ENCODE peak calls at places on chromosomes 16 and 17, in nine cellular contexts. F is activated T-cell treated with anti-CD3 and anti-CD28 coated beads for 1 hour, A is GOT3, W is ovary, M is uterus, Y is caudate nucleus, C is transverse colon, P is WTC11, R is heart left ventricle. N is an unnamed sample.

GRCh38 chr17:80892900-80893603 is 98.6 kb upstream of the CHMP6 start:
- DNase-seq in W (no peak), F (no peak), C (no peak), Y (no peak), A (no peak), R (no peak), M (no peak), P (no peak), N (no peak)

GRCh38 chr17:43043306-43043705 is 18.3 kb downstream of the RND2 start:
- DNase-seq in P (no peak), R (no peak), F (no peak), C (no peak), A (no peak), M (no peak), Y (no peak), W (no peak), N (no peak)

GRCh38 chr16:49745434-49745833 is 110.5 kb downstream of the ZNF423 start:
- DNase-seq in P (no peak), W (no peak), M (no peak), C (no peak), A (no peak), F (no peak), Y (no peak), R (no peak), N (no peak)

GRCh38 chr16:75341934-75342811 is 90.7 kb upstream of the BCAR1 start:
- DNase-seq in A (no peak), Y (no peak), M (peak; percentile 52), R (no peak), C (peak; percentile 13), W (no peak), P (no peak), F (no peak), N (no peak)

GRCh38 chr16:4358831-4359561 is 7.9 kb upstream of the PAM16 start:
- DNase-seq in W (peak; percentile 83), Y (no peak), F (peak; percentile 70), M (peak; percentile 71), A (no peak), C (peak; percentile 59), R (no peak), P (peak; percentile 94), N (peak; percentile 65)

GRCh38 chr17:7720125-7720524 is 2.6 kb downstream of the DNAH2 start:
- DNase-seq in C (no peak), M (no peak), P (no peak), Y (no peak), W (no peak), R (no peak), F (no peak), A (no peak), N (no peak)

GRCh38 chr16:81703177-81704155 is 75.6 kb upstream of the PLCG2 start:
- DNase-seq in Y (peak; percentile 53), F (no peak), W (peak; percentile 72), R (no peak), A (no peak), M (no peak), P (no peak), C (no peak), N (no peak)

GRCh38 chr17:9228408-9229159 is 207.3 kb downstream of the NTN1 start:
- DNase-seq in R (no peak), W (no peak), M (peak; percentile 88), C (no peak), P (no peak), Y (no peak), F (no peak), A (no peak), N (no peak)

GRCh38 chr16:68091604-68092261 is 6.6 kb downstream of the NFATC3 start:
- DNase-seq in P (no peak), M (no peak), F (no peak), R (no peak), C (no peak), W (no peak), A (no peak), Y (no peak), N (no peak)

GRCh38 chr16:84851192-84852127 is 31.7 kb downstream of the CRISPLD2 start:
- DNase-seq in F (no peak), C (no peak), M (no peak), R (no peak), A (peak; percentile 80), P (no peak), W (no peak), Y (no peak), N (no peak)

GRCh38 chr17:46008591-46008990 is 9.5 kb downstream of the STH start:
- DNase-seq in F (no peak), Y (no peak), M (no peak), C (no peak), A (no peak), R (no peak), W (no peak), P (no peak), N (no peak)